ENCODE peak calls at places on chromosomes 1 and 21, in four cellular contexts. N, K, W and X are unnamed samples.

GRCh38 chr1:52542085-52542688 is 10.7 kb downstream of the TUT4 start:
- DNase-seq in W (no peak), K (no peak), N (no peak), X (no peak)

GRCh38 chr1:160997323-160998038 is 23.5 kb downstream of the F11R start:
- DNase-seq in W (peak; percentile 74), K (peak; percentile 57), N (peak; percentile 55), X (peak; percentile 56)

GRCh38 chr1:246142320-246142893 is 364.7 kb downstream of the SMYD3 start:
- DNase-seq in W (no peak), N (peak; percentile 99), K (peak; percentile 78), X (peak; percentile 90)

GRCh38 chr1:8116892-8117262 is 90.8 kb upstream of the ERRFI1 start:
- DNase-seq in N (peak; percentile 93), W (no peak), K (no peak), X (peak; percentile 30)

GRCh38 chr1:12674358-12674757 is 30.5 kb downstream of the AADACL4 start:
- DNase-seq in N (no peak), K (no peak), W (no peak), X (no peak)

GRCh38 chr1:19006837-19007271 is 50.4 kb upstream of the IFFO2 start:
- DNase-seq in N (no peak), K (no peak), W (no peak), X (no peak)

GRCh38 chr1:165644064-165644735 is 13.2 kb downstream of the MGST3 start:
- DNase-seq in N (peak; percentile 22), K (no peak), W (no peak), X (peak; percentile 33)

GRCh38 chr1:170149971-170150370 is 4.2 kb downstream of the NTMT2 start:
- DNase-seq in K (no peak), N (no peak), W (no peak), X (no peak)

GRCh38 chr1:209318302-209319056 is 265.0 kb upstream of the CAMK1G start:
- DNase-seq in W (no peak), N (peak; percentile 61), K (peak; percentile 73), X (peak; percentile 38)

GRCh38 chr1:24769656-24770651 is 24.7 kb downstream of the CLIC4 start:
- DNase-seq in W (peak; percentile 42), K (peak; percentile 69), N (peak; percentile 97), X (peak; percentile 90)

GRCh38 chr1:18037651-18038050 is 69.9 kb upstream of the IGSF21 start:
- DNase-seq in W (no peak), N (no peak), K (no peak), X (no peak)

GRCh38 chr1:12437629-12438028 is 180.4 kb downstream of the DHRS3 start:
- DNase-seq in W (no peak), N (no peak), K (no peak), X (no peak)

GRCh38 chr1:218259800-218260199 is 25.3 kb upstream of the RRP15 start:
- DNase-seq in N (no peak), W (peak; percentile 33), K (no peak), X (no peak)

GRCh38 chr1:219810451-219810850 is 117.9 kb downstream of the SLC30A10 start:
- DNase-seq in K (no peak), W (no peak), N (peak; percentile 74), X (no peak)

GRCh38 chr21:32726742-32727477 is 903 bp downstream of the SYNJ1 start:
- DNase-seq in K (peak; percentile 38), N (peak; percentile 28), W (peak; percentile 49), X (no peak)

GRCh38 chr1:59058681-59059441 is 238.0 kb upstream of the FGGY start:
- DNase-seq in N (no peak), W (no peak), K (no peak), X (no peak)

GRCh38 chr1:182955596-182956588 is 2.9 kb upstream of the SHCBP1L start:
- DNase-seq in W (no peak), K (no peak), N (peak; percentile 97), X (peak; percentile 96)

GRCh38 chr1:10969267-10969970 is 43.0 kb upstream of the TARDBP start:
- DNase-seq in N (no peak), W (no peak), K (no peak), X (no peak)

GRCh38 chr1:192580351-192580962 is 4.9 kb downstream of the RGS1 start:
- DNase-seq in K (peak; percentile 52), N (peak; percentile 85), W (peak; percentile 23), X (peak; percentile 73)

DNA sequence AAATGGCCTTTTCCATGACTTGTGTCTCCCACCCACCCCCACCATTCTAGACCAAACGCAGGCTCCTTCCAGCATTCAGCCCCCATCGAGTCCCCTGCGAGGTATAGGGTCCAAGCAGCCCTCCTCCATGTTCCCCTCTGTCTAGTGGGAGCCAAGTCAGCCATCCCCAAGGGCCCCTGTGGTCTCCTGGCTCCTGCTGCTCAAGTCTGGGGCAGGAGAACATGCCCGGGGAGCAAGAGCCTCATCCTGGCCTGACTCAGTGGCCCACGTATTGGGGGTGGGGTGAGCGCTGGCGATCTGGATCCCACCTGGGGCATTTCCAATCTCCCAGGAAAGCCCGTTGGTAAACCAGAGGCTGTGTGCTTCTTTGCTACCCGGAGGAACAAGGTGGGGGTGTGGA is 4.1 kb upstream of the PRDM16 start:
- DNase-seq in N (no peak), K (no peak), W (no peak), X (no peak)
- TF ChIP-seq CTCF in N (no peak), K (no peak), W (no peak), X (no peak)

DNA sequence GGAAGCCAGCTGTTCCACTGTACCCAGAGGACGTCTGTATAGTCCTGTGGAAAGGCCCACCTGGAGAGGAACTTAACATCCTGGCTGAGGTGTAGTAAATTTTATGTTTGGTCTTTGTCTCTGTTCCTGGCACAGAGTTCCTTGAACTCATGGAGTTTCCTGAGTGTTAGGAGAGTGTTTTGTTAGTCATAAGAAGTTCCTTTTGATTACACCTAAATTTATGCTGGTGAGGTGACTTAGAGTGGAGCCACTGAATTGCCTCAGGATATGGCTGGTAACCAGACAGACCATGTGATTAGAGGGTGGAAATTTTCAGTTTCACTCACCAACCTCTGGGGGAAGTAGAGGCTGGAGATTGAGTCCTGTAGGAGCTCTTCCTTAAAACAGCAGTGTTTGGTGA is 57.9 kb downstream of the RASAL2 start:
- DNase-seq in K (no peak), N (no peak), W (no peak), X (no peak)
- TF ChIP-seq CTCF in K (no peak), N (no peak), W (no peak), X (no peak)

DNA sequence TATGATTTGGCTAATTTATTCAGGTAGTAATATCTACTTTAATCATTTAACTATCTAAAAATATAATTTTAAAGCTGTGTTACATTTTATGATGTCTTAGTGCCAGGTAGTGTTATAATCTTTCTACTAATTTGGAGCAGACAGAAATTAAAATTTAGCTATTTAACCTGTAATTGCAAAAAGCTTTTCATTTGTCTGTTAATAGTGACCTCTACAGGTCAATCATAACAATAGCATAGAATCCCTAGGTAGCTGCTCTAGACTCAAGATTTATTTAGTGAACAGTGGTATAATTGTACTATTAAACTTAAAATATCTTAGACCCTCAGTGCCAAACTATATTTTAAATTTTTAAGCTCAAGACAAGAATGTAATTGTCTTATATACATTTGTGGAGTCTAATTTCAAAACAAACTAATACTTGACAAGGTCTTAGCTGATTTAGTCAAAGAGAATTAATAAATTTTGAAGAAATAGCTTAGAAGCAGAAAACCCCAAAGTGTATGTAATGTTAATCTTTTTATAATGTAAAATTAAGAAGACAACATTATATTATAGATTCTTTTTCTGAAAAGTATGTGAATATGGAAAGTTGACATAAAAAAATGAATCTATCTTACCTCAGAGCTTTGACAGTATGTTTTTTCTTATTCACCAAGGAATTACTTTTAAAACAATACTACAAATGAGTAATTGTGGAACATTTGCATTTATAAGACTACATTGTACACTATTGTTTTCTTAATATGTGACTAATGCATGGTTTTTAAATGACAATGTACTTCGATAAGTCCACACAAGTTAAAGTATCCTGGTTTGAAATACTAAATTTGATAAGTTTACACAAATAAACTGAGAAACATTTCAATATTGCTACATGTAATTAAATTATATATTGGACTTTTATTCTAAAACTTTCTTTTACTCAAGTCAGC is 64.1 kb upstream of the RNPC3 start:
- DNase-seq in N (peak; percentile 36), K (peak; percentile 32), W (peak; percentile 18), X (peak; percentile 34)
- TF ChIP-seq CTCF in N (peak; percentile 59), K (peak; percentile 68), W (peak; percentile 57), X (peak; percentile 87)

DNA sequence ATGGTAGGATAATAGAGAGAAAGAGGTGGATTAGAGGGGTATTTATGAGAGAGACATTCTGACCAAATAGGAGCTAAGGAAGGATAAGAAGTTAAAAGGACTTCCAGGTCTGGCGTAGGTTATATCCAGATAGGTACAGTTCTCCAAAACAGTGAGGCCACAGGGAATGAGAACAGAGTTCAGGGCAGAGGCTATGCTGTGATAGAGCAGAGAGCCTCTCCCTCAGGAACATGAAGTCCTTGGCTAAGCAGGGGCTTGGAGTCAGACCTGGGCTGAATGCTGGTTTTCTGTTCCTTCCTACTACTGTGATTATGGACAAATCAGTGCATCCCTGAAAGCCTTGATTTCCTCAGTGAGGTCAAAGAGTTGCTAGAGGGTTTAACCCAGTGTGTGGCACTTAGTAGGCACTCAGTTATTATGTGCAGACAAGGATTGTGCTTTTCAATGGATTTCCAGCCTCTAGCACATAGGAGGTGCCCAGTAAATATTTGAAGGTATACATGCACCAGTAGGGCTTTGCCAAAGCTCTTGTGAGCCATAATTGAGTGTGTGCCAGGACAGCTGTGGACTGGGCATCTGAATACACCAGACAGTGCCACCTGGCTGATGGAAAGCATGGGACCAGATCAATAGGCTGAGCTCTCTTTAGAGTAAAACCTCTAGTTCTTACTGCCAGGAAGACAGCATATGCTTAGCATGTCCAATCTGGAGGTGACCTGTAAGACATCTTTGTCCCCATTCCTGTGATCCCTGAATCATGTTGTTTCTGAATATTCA is 111.2 kb downstream of the PIK3R3 start:
- DNase-seq in K (no peak), N (no peak), W (no peak), X (no peak)
- TF ChIP-seq CTCF in K (no peak), N (no peak), W (no peak), X (peak; percentile 19)

DNA sequence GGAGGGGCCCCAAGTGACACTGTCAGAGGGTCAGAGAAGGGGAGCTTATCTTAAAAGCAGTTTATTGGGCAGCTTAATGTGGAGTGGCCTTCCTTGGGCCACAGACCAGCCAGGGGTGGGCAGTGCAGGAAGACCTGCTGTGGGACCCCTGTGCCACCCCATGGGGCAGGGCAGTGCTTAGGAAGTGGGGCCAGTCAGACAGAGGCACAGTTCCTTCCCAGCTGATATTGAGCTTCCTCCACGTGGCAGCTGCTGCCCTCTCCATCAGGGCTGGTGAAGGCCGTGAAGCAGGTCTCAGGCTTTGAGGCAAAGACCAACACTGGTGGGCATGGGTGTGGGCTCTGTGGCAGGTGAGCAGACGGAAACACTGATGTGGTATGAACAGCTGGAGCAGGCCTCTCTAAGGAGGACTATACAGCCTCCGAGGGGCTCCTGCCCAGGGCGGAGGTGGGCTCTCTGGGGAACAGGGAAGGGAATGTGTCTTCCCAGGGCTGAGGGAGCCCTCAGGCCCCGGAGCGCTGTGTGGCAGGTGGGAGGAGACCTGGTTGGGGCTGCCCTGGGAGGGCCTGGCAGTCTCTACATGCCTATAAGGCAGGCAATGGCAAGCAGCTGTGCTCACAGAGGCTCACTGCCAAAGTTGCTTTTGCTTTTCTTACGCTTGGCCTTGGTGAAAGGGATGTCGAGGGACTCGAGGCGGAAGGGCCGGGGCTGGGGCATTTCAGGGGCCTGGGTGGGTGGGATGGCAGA is 3.0 kb upstream of the DDOST start:
- DNase-seq in K (no peak), W (no peak), N (no peak), X (no peak)
- TF ChIP-seq CTCF in K (no peak), W (no peak), N (no peak), X (no peak)